ENCODE peak calls at places on chromosomes 11 and 22, in nine cellular contexts. K is NB4; G is Calu3; A is NCI-H460; Z is renal cortical epithelial cell; J is stimulated activated CD4-positive, alpha-beta T cell treated with anti-CD3 and anti-CD28 coated beads, Interleukin-15, amount 100 ng/mL, for 24 hours; O is adrenal gland; E is neural crest cell; T is Caki2. N is an unnamed sample.

GRCh38 chr11:45860764-45861510 is 13.7 kb downstream of the CRY2 start:
- DNase-seq in J (no peak), E (no peak), T (no peak), O (no peak), K (no peak), G (no peak), A (no peak), Z (no peak), N (no peak)

GRCh38 chr11:117478126-117478856 is 150.6 kb downstream of the CEP164 start:
- DNase-seq in K (no peak), T (no peak), O (no peak), Z (no peak), A (no peak), J (no peak), G (no peak), E (no peak), N (no peak)

GRCh38 chr11:129910360-129910759 is 15.0 kb upstream of the NFRKB start:
- DNase-seq in T (no peak), Z (no peak), K (no peak), G (no peak), O (no peak), J (no peak), A (no peak), E (no peak), N (no peak)

GRCh38 chr11:59550842-59551650 is 39.7 kb downstream of the OR4D9 start:
- DNase-seq in T (peak), A (peak), G (peak), K (peak), Z (peak), O (peak), E (peak), J (peak), N (peak)

GRCh38 chr11:370087-370941 is 1.0 kb downstream of the B4GALNT4 start:
- DNase-seq in J (no peak), K (no peak), E (no peak), Z (no peak), A (no peak), O (no peak), G (no peak), T (no peak), N (peak)

GRCh38 chr11:86060544-86060943 is 8.3 kb downstream of the PICALM start:
- DNase-seq in Z (no peak), A (no peak), J (no peak), O (no peak), G (no peak), K (no peak), E (no peak), T (no peak), N (no peak)

GRCh38 chr11:10898003-10898762 is 40.3 kb upstream of the ZBED5 start:
- DNase-seq in Z (no peak), O (no peak), T (no peak), E (no peak), K (no peak), G (no peak), J (no peak), A (no peak), N (no peak)

GRCh38 chr22:46851941-46852340 is 89.5 kb downstream of the TBC1D22A start:
- DNase-seq in Z (no peak), K (no peak), E (no peak), O (no peak), A (no peak), G (no peak), T (no peak), J (no peak), N (no peak)

GRCh38 chr22:31497148-31497938 is 1.0 kb downstream of the SFI1 start:
- DNase-seq in E (no peak), K (no peak), T (peak), O (no peak), A (no peak), Z (no peak), J (peak), G (no peak), N (no peak)

GRCh38 chr11:66082936-66083698 is 13.0 kb downstream of the PACS1 start:
- DNase-seq in G (no peak), A (no peak), K (no peak), O (peak), J (no peak), E (no peak), T (no peak), Z (peak), N (no peak)

GRCh38 chr11:66951135-66951534 is 7.0 kb downstream of the PC start:
- DNase-seq in O (no peak), J (no peak), Z (no peak), T (no peak), K (no peak), A (no peak), E (no peak), G (no peak), N (no peak)

GRCh38 chr11:102523887-102524286 is 6.7 kb downstream of the MMP7 start:
- DNase-seq in T (no peak), K (no peak), G (no peak), A (no peak), E (no peak), Z (no peak), J (no peak), O (no peak), N (no peak)

GRCh38 chr11:8863838-8864237 is 47.2 kb upstream of the AKIP1 start:
- DNase-seq in J (no peak), G (no peak), Z (peak), K (no peak), A (no peak), T (peak), O (no peak), E (no peak), N (no peak)

GRCh38 chr22:49951986-49952896 is 8.3 kb upstream of the PIM3 start:
- DNase-seq in K (no peak), A (no peak), T (peak), E (no peak), O (no peak), J (no peak), Z (peak), G (peak), N (no peak)

GRCh38 chr11:12123177-12123576 is 12.8 kb downstream of the MICAL2 start:
- DNase-seq in K (no peak), G (no peak), T (no peak), O (no peak), Z (peak), A (no peak), E (no peak), J (no peak), N (no peak)

GRCh38 chr22:30606455-30607299 is at the start of gene TCN2:
- DNase-seq in T (peak), G (peak), A (peak), Z (peak), J (peak), K (peak), O (peak), E (peak), N (peak)

GRCh38 chr11:128841461-128842072 is 25.5 kb downstream of the KCNJ1 start:
- DNase-seq in G (no peak), J (no peak), T (no peak), A (no peak), O (no peak), Z (no peak), E (no peak), K (no peak), N (no peak)

GRCh38 chr11:60252709-60253108 is 9.8 kb upstream of the MS4A4E start:
- DNase-seq in J (no peak), K (no peak), E (no peak), A (no peak), G (no peak), T (no peak), Z (no peak), O (no peak), N (no peak)

GRCh38 chr11:78926633-78927347 is 352.1 kb upstream of the NARS2 start:
- DNase-seq in O (no peak), T (no peak), E (no peak), J (no peak), K (no peak), G (no peak), Z (no peak), A (no peak), N (no peak)

GRCh38 chr11:38143852-38144251 is 1545.8 kb upstream of the RAG2 start:
- DNase-seq in Z (no peak), A (no peak), T (no peak), G (no peak), E (no peak), O (no peak), K (no peak), J (no peak), N (no peak)

GRCh38 chr11:13051257-13051656 is 42.1 kb downstream of the RASSF10 start:
- DNase-seq in T (no peak), A (no peak), Z (peak), O (no peak), J (no peak), E (no peak), K (no peak), G (no peak), N (no peak)

GRCh38 chr11:110827276-110827675 is 115.0 kb upstream of the ARHGAP20 start:
- DNase-seq in Z (no peak), A (no peak), K (no peak), T (no peak), O (no peak), G (no peak), J (no peak), E (no peak), N (no peak)

GRCh38 chr22:49307870-49308269 is 519.8 kb downstream of the BRD1 start:
- DNase-seq in T (no peak), A (no peak), J (no peak), K (no peak), G (no peak), Z (no peak), O (peak), E (no peak), N (no peak)

GRCh38 chr11:27722117-27722844 is 22.0 kb upstream of the BDNF start:
- DNase-seq in G (peak), Z (peak), J (peak), T (no peak), A (no peak), E (peak), K (no peak), O (peak), N (no peak)

GRCh38 chr11:48013269-48013901 is 33.0 kb downstream of the PTPRJ start:
- DNase-seq in O (no peak), G (peak), K (peak), T (peak), E (no peak), Z (peak), A (no peak), J (peak), N (no peak)

GRCh38 chr22:49230194-49230577 is 597.5 kb downstream of the BRD1 start:
- DNase-seq in T (peak), G (no peak), Z (no peak), E (peak), A (no peak), K (peak), J (no peak), O (no peak), N (no peak)

GRCh38 chr11:79950741-79951140 is 509.9 kb upstream of the TENM4 start:
- DNase-seq in K (no peak), A (no peak), O (no peak), T (no peak), Z (no peak), J (no peak), G (no peak), E (no peak), N (no peak)

GRCh38 chr11:61305417-61305816 is 10.3 kb upstream of the VWCE start:
- DNase-seq in A (no peak), Z (no peak), E (no peak), J (no peak), O (no peak), G (no peak), T (no peak), K (no peak), N (no peak)

GRCh38 chr11:110447897-110448522 is 18.3 kb downstream of the FDX1 start:
- DNase-seq in T (no peak), E (no peak), J (no peak), G (no peak), Z (peak), O (no peak), K (no peak), A (no peak), N (no peak)

GRCh38 chr11:86180415-86180814 is 64.1 kb upstream of the EED start:
- DNase-seq in T (no peak), O (no peak), A (no peak), J (no peak), K (no peak), Z (no peak), E (no peak), G (no peak), N (no peak)

GRCh38 chr11:105553015-105553414 is 56.9 kb upstream of the GRIA4 start:
- DNase-seq in J (no peak), G (no peak), T (peak), Z (peak), O (no peak), E (no peak), K (no peak), A (no peak), N (no peak)

GRCh38 chr22:50196256-50196655 is 4.6 kb upstream of the SELENOO start:
- DNase-seq in Z (no peak), J (no peak), G (no peak), K (no peak), E (no peak), T (no peak), A (no peak), O (no peak), N (no peak)

GRCh38 chr11:31798057-31799035 is 12.8 kb downstream of the PAX6 start:
- DNase-seq in G (no peak), A (no peak), Z (no peak), T (no peak), K (no peak), J (peak), E (no peak), O (no peak), N (peak)

GRCh38 chr11:118200901-118201680 is 23.7 kb downstream of the JAML start:
- DNase-seq in G (no peak), Z (no peak), A (no peak), O (no peak), E (no peak), J (peak), K (no peak), T (no peak), N (no peak)

GRCh38 chr22:23565942-23566715 is 14.0 kb downstream of the IGLL1 start:
- DNase-seq in A (no peak), J (peak), T (no peak), K (no peak), O (no peak), G (peak), E (peak), Z (no peak), N (peak)